ENCODE peak calls at places on chromosome X, in seven cellular contexts. T is lower lobe of right lung, X is heart left ventricle, V is endodermal cell, J is WERI-Rb-1, S is ovary, Y is lung. F is an unnamed sample. For H3K36me3, the result is how much of the 10 kb centered on the place peaks cover.

GRCh38 chrX:111100191-111100590 is 4.2 kb downstream of the PAK3 start:
- DNase-seq in T (no peak), X (no peak), V (peak), J (peak), S (no peak), Y (no peak), F (no peak)

GRCh38 chrX:53440631-53441517 is 6.7 kb upstream of the HSD17B10 start:
- DNase-seq in T (peak), X (peak), V (peak), J (no peak), S (peak), Y (peak), F (peak)

GRCh38 chrX:3346436-3347329 is at the start of gene MXRA5:
- DNase-seq in T (no peak), X (peak), V (peak), J (no peak), S (peak), Y (no peak), F (peak)

GRCh38 chrX:151543706-151544105 is 19.8 kb upstream of the PASD1 start:
- DNase-seq in T (no peak), X (no peak), V (no peak), J (peak), S (no peak), Y (no peak), F (no peak)

GRCh38 chrX:71536285-71536684 is 3.4 kb downstream of the OGT start:
- DNase-seq in T (no peak), X (no peak), V (no peak), J (no peak), S (no peak), Y (no peak), F (no peak)

GRCh38 chrX:21972721-21973120 is 32.2 kb downstream of the SMS start:
- DNase-seq in T (no peak), X (no peak), V (no peak), J (no peak), S (no peak), Y (no peak), F (no peak)

GRCh38 chrX:108186811-108187210 is 95.2 kb downstream of the ATG4A start:
- DNase-seq in T (no peak), X (no peak), V (no peak), J (no peak), S (no peak), Y (no peak), F (no peak)

GRCh38 chrX:148504412-148504950 is 4.1 kb downstream of the AFF2 start:
- DNase-seq in T (no peak), X (no peak), V (peak), J (no peak), S (no peak), Y (no peak), F (no peak)

GRCh38 chrX:126509917-126510316 is 42.7 kb downstream of the DCAF12L1 start:
- DNase-seq in T (no peak), X (no peak), V (no peak), J (no peak), S (no peak), Y (no peak), F (no peak)

GRCh38 chrX:12138366-12139313 is at the start of gene FRMPD4:
- DNase-seq in T (no peak), X (peak), V (peak), J (no peak), S (no peak), Y (no peak), F (no peak)

GRCh38 chrX:134782796-134783195 is 124.5 kb upstream of the PLAC1 start:
- DNase-seq in T (no peak), X (no peak), V (no peak), J (no peak), S (no peak), Y (no peak), F (no peak)

GRCh38 chrX:129654652-129655546 is at the start of gene APLN:
- DNase-seq in T (peak), X (peak), V (peak), J (peak), S (peak), Y (no peak), F (peak)

GRCh38 chrX:15883540-15883863 is 28.9 kb upstream of the AP1S2 start:
- DNase-seq in T (no peak), X (no peak), V (no peak), J (no peak), S (no peak), Y (no peak), F (no peak)

GRCh38 chrX:54447461-54447860 is 7.3 kb downstream of the TSR2 start:
- DNase-seq in T (no peak), X (no peak), V (peak), J (no peak), S (no peak), Y (no peak), F (no peak)

GRCh38 chrX:150161092-150161672 is 201.9 kb upstream of the MAMLD1 start:
- DNase-seq in T (no peak), X (no peak), V (no peak), J (no peak), S (no peak), Y (no peak), F (no peak)

GRCh38 chrX:17944833-17945497 is 83.9 kb upstream of the RAI2 start:
- DNase-seq in T (no peak), X (no peak), V (no peak), J (peak), S (no peak), Y (no peak), F (no peak)

GRCh38 chrX:63503541-63503940 is 152.4 kb upstream of the SPIN4 start:
- DNase-seq in T (no peak), X (no peak), V (peak), J (no peak), S (no peak), Y (no peak), F (no peak)

GRCh38 chrX:22349116-22349515 is 76.4 kb downstream of the CBLL2 start:
- DNase-seq in T (no peak), X (no peak), V (no peak), J (no peak), S (no peak), Y (no peak), F (no peak)

GRCh38 chrX:21905976-21906375 is 34.5 kb upstream of the SMS start:
- DNase-seq in T (no peak), X (no peak), V (no peak), J (no peak), S (no peak), Y (no peak), F (no peak)

GRCh38 chrX:146127617-146128016 is 310.0 kb downstream of the SLITRK2 start:
- DNase-seq in T (no peak), X (no peak), V (no peak), J (no peak), S (no peak), Y (no peak), F (no peak)

GRCh38 chrX:67543818-67544217 is at the start of gene AR:
- DNase-seq in T (peak), X (peak), V (peak), J (no peak), S (peak), Y (peak), F (peak)

GRCh38 chrX:107825698-107826285 is at the start of gene MID2:
- DNase-seq in T (peak), X (peak), V (peak), J (peak), S (peak), Y (peak), F (peak)

GRCh38 chrX:133150730-133151129 is 53.8 kb upstream of the USP26 start:
- DNase-seq in T (no peak), X (no peak), V (no peak), J (no peak), S (no peak), Y (no peak), F (no peak)

GRCh38 chrX:21412883-21413282 is 38.7 kb downstream of the CNKSR2 start:
- DNase-seq in T (no peak), X (no peak), V (no peak), J (no peak), S (no peak), Y (no peak), F (no peak)

GRCh38 chrX:135086197-135086854 is 34.0 kb downstream of the ETDB start:
- DNase-seq in T (no peak), X (no peak), V (peak), J (peak), S (no peak), Y (no peak), F (no peak)

GRCh38 chrX:137565921-137566745 is at the start of gene ZIC3:
- DNase-seq in T (peak), X (peak), V (peak), J (no peak), S (no peak), Y (peak), F (peak)

GRCh38 chrX:38859602-38860001 is 58.3 kb downstream of the MID1IP1 start:
- DNase-seq in T (no peak), X (no peak), V (no peak), J (no peak), S (no peak), Y (no peak), F (no peak)

GRCh38 chrX:155028192-155028591 is 1.5 kb downstream of the FUNDC2 start:
- DNase-seq in T (no peak), X (no peak), V (no peak), J (no peak), S (no peak), Y (no peak), F (no peak)

GRCh38 chrX:130347336-130347735 is 7.6 kb downstream of the SLC25A14 start:
- DNase-seq in T (no peak), X (no peak), V (no peak), J (no peak), S (no peak), Y (no peak), F (no peak)

GRCh38 chrX:129632443-129632842 is 22.3 kb downstream of the APLN start:
- DNase-seq in T (no peak), X (no peak), V (no peak), J (no peak), S (no peak), Y (no peak), F (no peak)

GRCh38 chrX:22800806-22801205 is 199.0 kb upstream of the DDX53 start:
- DNase-seq in T (no peak), X (no peak), V (no peak), J (no peak), S (no peak), Y (no peak), F (no peak)

GRCh38 chrX:121260568-121261240 is 213.3 kb downstream of the GLUD2 start:
- DNase-seq in T (no peak), X (no peak), V (no peak), J (no peak), S (no peak), Y (no peak), F (no peak)

DNA sequence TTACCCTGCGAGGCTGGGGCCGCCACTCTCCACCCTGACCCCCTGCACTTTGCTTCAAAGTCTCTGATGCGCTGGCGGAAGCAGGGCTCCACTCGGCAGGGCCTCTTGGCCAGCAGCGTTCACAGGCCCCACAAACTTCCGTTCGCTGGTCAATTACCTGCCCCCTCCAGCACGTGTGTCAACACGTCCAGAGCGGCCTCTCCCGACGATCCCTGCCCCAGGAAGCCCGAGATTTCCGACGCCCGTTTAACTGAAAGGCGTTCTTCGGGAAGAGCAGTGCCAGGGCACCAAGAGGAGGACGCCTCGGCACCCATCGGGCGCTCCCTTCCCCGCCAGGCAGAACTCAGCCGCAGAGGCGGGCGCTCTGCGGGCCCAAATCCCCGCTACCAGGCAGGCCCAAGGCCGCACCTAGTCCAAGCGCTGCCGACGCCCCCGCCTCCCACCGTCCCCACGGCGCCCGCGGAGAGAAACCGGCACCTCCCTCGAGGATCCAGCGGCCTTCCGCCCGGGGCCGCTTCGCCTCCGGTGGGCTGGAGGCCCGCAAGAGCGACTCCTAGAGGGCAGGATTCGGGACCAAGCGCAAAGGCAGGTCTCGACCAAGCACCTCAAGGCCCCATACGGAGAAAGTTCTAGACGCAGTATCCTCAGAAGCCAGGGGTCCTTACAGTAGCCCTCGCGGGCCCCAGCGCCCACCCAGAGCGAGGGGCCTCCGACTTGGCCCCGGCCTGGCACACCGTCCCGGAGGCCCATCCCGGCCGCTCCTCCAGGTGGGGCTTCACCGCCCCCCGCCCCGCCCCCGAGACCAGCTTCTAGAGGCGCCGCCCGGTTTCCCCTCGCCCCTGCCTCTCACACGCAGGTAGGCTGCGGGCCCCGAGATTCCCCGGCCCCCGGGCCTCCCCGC is 586 bp downstream of the BCAP31 start:
- DNase-seq in T (peak), X (no peak), V (peak), J (peak), S (peak), Y (peak), F (no peak)
- TF ChIP-seq CTCF in T (peak), X (no peak), V (peak), J (peak), S (no peak), Y (no peak), F (peak)

DNA sequence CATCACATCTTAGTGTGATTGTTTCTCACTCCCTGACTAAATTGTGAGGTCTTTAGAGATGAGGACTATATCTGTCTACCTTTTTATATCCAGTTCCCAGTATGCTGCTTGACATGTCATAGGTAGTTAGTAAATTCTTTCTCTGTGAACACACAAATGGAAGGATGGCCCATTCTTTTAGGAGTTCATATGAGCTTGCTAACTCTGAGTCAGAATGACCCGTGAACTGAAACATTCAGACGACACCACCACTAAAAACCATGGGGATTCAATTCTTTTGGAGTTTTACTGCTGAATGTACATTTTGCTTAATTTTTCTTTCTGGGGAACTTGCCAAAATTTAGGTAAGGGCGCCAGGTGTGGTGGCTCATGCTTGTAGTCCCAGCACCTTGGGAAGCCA is 13.9 kb downstream of the OFD1 start:
- DNase-seq in T (no peak), X (no peak), V (no peak), J (no peak), S (no peak), Y (no peak), F (no peak)
- H3K36me3 ChIP-seq in T (under half), X (under half), V (half or more), J (half or more), S (under half), Y (under half), F (under half)

GRCh38 chrX:102714994-102715393 is 2.7 kb downstream of the GPRASP2 start:
- DNase-seq in T (no peak), X (no peak), V (peak), J (no peak), S (no peak), Y (no peak), F (no peak)
- TF ChIP-seq CTCF in T (no peak), X (no peak), V (peak), J (no peak), S (no peak), Y (no peak), F (no peak)

DNA sequence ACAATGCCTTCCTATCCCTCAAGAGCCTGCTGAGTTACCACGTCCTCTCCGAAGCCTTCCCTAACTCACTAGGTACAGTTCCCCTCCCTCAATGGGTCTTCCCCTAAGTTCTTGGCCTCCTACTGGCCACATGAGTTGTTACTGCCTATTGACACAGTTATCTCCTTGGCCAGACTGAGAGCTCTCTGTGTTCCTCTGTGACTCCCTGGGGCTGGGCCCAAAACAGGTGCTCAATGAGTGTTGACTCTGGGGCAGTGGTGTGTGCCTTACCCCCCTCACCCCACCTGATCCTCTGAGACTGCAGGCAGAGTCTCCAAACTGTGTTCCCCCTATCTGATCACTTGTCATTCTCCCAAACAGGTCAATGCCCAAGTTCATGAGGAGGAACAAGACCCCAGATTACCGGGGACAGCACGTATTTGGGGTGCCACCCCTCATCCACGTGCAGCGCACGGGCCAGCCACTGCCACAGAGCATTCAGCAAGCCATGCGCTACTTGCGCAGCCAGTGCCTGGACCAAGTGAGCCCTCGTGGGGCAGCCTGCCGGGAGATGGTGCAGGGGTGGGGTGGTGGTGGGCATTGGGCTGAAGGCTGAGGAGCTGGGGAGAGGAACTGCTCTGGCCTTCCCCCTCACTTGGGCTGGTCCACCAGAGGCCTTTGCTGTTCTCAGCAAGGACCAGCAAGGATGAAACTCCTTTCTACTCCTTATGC is 72.6 kb downstream of the STARD8 start:
- DNase-seq in T (no peak), X (no peak), V (peak), J (no peak), S (no peak), Y (no peak), F (no peak)
- H3K36me3 ChIP-seq in T (half or more), X (half or more), V (under half), J (under half), S (under half), Y (under half), F (under half)

GRCh38 chrX:6898371-6898770 is 249.1 kb upstream of the STS start:
- DNase-seq in T (no peak), X (no peak), V (no peak), J (no peak), S (no peak), Y (no peak), F (no peak)
- TF ChIP-seq CTCF in T (no peak), X (no peak), V (no peak), J (no peak), S (no peak), Y (no peak), F (no peak)

GRCh38 chrX:1596676-1597344 is 5.4 kb downstream of the AKAP17A start:
- DNase-seq in T (no peak), X (no peak), V (peak), J (no peak), S (no peak), Y (no peak), F (no peak)
- H3K36me3 ChIP-seq in T (half or more), X (half or more), V (half or more), J (half or more), S (under half), Y (half or more), F (half or more)

GRCh38 chrX:39950035-39950688 is 147.6 kb downstream of the BCOR start:
- DNase-seq in T (no peak), X (no peak), V (no peak), J (no peak), S (no peak), Y (no peak), F (no peak)

GRCh38 chrX:39945709-39946108 is 152.0 kb downstream of the BCOR start:
- DNase-seq in T (no peak), X (no peak), V (no peak), J (no peak), S (no peak), Y (no peak), F (no peak)

GRCh38 chrX:39948564-39948963 is 149.2 kb downstream of the BCOR start:
- DNase-seq in T (no peak), X (no peak), V (peak), J (no peak), S (no peak), Y (no peak), F (no peak)

GRCh38 chrX:39944416-39944815 is 153.3 kb downstream of the BCOR start:
- DNase-seq in T (no peak), X (no peak), V (no peak), J (no peak), S (no peak), Y (no peak), F (no peak)

GRCh38 chrX:39946822-39947221 is 150.9 kb downstream of the BCOR start:
- DNase-seq in T (no peak), X (no peak), V (no peak), J (no peak), S (no peak), Y (no peak), F (no peak)
- TF ChIP-seq CTCF in T (no peak), X (no peak), V (no peak), J (no peak), S (no peak), Y (no peak), F (no peak)

GRCh38 chrX:47172549-47172948 is 21.1 kb upstream of the UBA1 start:
- DNase-seq in T (no peak), X (no peak), V (no peak), J (no peak), S (no peak), Y (no peak), F (no peak)

GRCh38 chrX:47169273-47169672 is 24.3 kb downstream of the RBM10 start:
- DNase-seq in T (no peak), X (no peak), V (no peak), J (no peak), S (no peak), Y (no peak), F (no peak)

GRCh38 chrX:47169726-47170515 is 23.7 kb upstream of the UBA1 start:
- DNase-seq in T (no peak), X (peak), V (no peak), J (no peak), S (no peak), Y (no peak), F (peak)

GRCh38 chrX:47171996-47172395 is 21.6 kb upstream of the UBA1 start:
- DNase-seq in T (no peak), X (no peak), V (no peak), J (no peak), S (no peak), Y (no peak), F (no peak)

DNA sequence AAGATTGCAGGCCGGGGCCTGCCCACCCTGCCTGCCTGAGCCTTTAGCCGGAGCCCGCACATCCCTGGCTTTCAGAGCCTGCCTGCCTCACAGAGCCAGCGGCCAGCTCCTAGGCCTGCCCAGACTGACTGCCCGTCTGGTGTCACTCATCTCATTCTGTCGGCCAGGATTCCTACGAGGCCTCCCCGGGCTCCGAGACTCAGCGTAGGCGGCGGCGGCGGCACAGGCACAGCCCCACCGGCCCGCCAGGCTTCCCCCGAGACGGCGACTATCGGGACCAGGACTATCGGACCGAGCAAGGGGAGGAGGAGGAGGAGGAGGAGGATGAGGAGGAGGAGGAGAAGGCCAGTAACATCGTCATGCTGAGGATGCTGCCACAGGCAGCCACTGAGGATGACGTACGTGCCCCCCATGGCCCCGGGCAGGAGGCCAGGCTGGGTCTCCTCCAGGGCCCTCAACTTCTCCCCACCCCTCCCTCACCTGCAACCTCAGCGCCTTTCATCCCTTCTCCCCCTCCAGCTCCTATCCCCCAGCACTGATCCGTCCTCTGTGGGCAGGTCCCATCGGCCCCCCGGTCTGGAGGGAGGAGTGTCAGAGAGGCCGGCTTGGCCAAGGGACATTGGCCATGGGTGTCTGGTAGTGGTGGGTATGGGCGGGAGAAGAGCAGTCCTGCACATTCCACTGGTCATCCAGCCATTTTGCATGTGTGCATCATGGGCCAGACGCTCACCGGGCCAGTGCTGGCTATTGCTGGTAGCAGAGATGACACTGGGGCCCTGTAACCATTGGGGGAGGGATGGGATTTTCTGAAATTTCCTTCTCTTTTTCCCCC is 22.6 kb upstream of the UBA1 start:
- DNase-seq in T (no peak), X (no peak), V (no peak), J (no peak), S (no peak), Y (no peak), F (no peak)
- H3K36me3 ChIP-seq in T (half or more), X (half or more), V (under half), J (under half), S (under half), Y (under half), F (under half)

F was measured in left ventricle myocardium inferior.